ENCODE peak calls at places on chromosomes 13 and 19, in nine cellular contexts. T is activated CD4-positive, CD25-positive, alpha-beta regulatory T cell treated with anti-CD3 and anti-CD28 coated beads, Interleukin-2, amount 50 U/mL, for 72 hours; G is cerebellar nuclear complex; J is left ventricle myocardium inferior; X is DMS53; E is pulmonary artery endothelial cell; H is AG08395; V is stimulated activated CD4-positive, alpha-beta T cell treated with anti-CD3 and anti-CD28 coated beads, Interleukin-15, amount 100 ng/mL, for 1 hour; N is activated CD4-positive, alpha-beta T cell treated with anti-CD3 and anti-CD28 coated beads, Interleukin-2, amount 50 U/mL, for 1 hour. B is an unnamed sample.

GRCh38 chr13:19601749-19602725 is 31.4 kb upstream of the MPHOSPH8 start:
- DNase-seq in X (peak), G (no peak), T (peak), E (no peak), H (peak), V (no peak), J (peak), N (no peak), B (peak)

GRCh38 chr19:4622695-4623421 is 16.5 kb upstream of the TNFAIP8L1 start:
- DNase-seq in V (no peak), N (no peak), T (no peak), E (no peak), H (no peak), X (peak), J (no peak), G (no peak), B (no peak)

GRCh38 chr13:21075303-21076264 is 14.2 kb upstream of the LATS2 start:
- DNase-seq in T (peak), J (peak), X (peak), H (no peak), E (no peak), V (no peak), G (no peak), N (no peak), B (no peak)

GRCh38 chr19:4557186-4557970 is 2.1 kb downstream of the SEMA6B start:
- DNase-seq in X (peak), J (no peak), H (no peak), N (no peak), G (no peak), V (no peak), T (no peak), E (no peak), B (no peak)

GRCh38 chr13:68023838-68024581 is 793.9 kb upstream of the PCDH9 start:
- DNase-seq in J (no peak), E (no peak), G (no peak), H (no peak), N (no peak), T (no peak), V (no peak), X (no peak), B (no peak)

GRCh38 chr13:67145950-67146349 is 84.2 kb downstream of the PCDH9 start:
- DNase-seq in V (no peak), H (no peak), X (no peak), N (no peak), J (no peak), G (no peak), E (no peak), T (no peak), B (no peak)

GRCh38 chr13:29816715-29817114 is 33.7 kb downstream of the UBL3 start:
- DNase-seq in J (no peak), G (no peak), H (no peak), E (no peak), T (no peak), N (no peak), X (no peak), V (no peak), B (no peak)

GRCh38 chr19:47094557-47095517 is 18.7 kb downstream of the ZC3H4 start:
- DNase-seq in J (no peak), N (no peak), E (no peak), T (peak), X (no peak), G (no peak), H (no peak), V (peak), B (no peak)

GRCh38 chr19:10719466-10719961 is 1.6 kb downstream of the DNM2 start:
- DNase-seq in V (no peak), G (no peak), X (no peak), T (no peak), H (no peak), N (no peak), E (no peak), J (no peak), B (no peak)